ENCODE peak calls at places on chromosome 6, in four cellular contexts. A, Q, M and H are unnamed samples.

GRCh38 chr6:35678021-35678654 is 10.6 kb downstream of the FKBP5 start:
- DNase-seq in A (no peak), Q (no peak), M (no peak), H (no peak)

GRCh38 chr6:5341845-5342244 is 80.5 kb downstream of the FARS2 start:
- DNase-seq in A (no peak), Q (no peak), M (no peak), H (no peak)

GRCh38 chr6:75524322-75524972 is 30.8 kb upstream of the FILIP1 start:
- DNase-seq in A (no peak), Q (no peak), M (peak; percentile 91), H (no peak)

GRCh38 chr6:37624606-37625574 is 72.8 kb downstream of the MDGA1 start:
- DNase-seq in A (no peak), Q (peak; percentile 89), M (peak; percentile 39), H (no peak)

GRCh38 chr6:31462026-31462963 is 35.6 kb upstream of the MICB start:
- DNase-seq in A (no peak), Q (no peak), M (peak; percentile 29), H (no peak)

GRCh38 chr6:149990672-149991402 is 27.1 kb downstream of the ULBP1 start:
- DNase-seq in A (no peak), Q (no peak), M (no peak), H (no peak)

GRCh38 chr6:132912273-132912672 is 97.9 kb downstream of the RPS12 start:
- DNase-seq in A (no peak), Q (no peak), M (peak; percentile 32), H (no peak)

GRCh38 chr6:4560225-4561077 is 215.8 kb upstream of the CDYL start:
- DNase-seq in A (no peak), Q (no peak), M (no peak), H (no peak)

GRCh38 chr6:7328159-7328713 is 15.2 kb upstream of the SSR1 start:
- DNase-seq in A (no peak), Q (no peak), M (no peak), H (no peak)

GRCh38 chr6:167699141-167700036 is 127.3 kb upstream of the AFDN start:
- DNase-seq in A (no peak), Q (peak; percentile 85), M (no peak), H (no peak)

GRCh38 chr6:148677594-148678476 is 69.0 kb upstream of the UST start:
- DNase-seq in A (no peak), Q (no peak), M (no peak), H (no peak)

GRCh38 chr6:142279350-142280180 is 22.2 kb upstream of the ADGRG6 start:
- DNase-seq in A (no peak), Q (no peak), M (peak; percentile 43), H (no peak)

GRCh38 chr6:170093658-170094596 is 197.0 kb downstream of the DLL1 start:
- DNase-seq in A (peak; percentile 76), Q (peak; percentile 62), M (no peak), H (peak; percentile 67)

GRCh38 chr6:21587182-21587924 is 6.2 kb upstream of the SOX4 start:
- DNase-seq in A (peak; percentile 87), Q (peak; percentile 84), M (peak; percentile 76), H (no peak)

GRCh38 chr6:90497411-90497810 is 89.5 kb downstream of the MAP3K7 start:
- DNase-seq in A (no peak), Q (no peak), M (no peak), H (no peak)
- TF ChIP-seq CTCF in A (no peak), Q (no peak), M (no peak), H (peak; percentile 13)

DNA sequence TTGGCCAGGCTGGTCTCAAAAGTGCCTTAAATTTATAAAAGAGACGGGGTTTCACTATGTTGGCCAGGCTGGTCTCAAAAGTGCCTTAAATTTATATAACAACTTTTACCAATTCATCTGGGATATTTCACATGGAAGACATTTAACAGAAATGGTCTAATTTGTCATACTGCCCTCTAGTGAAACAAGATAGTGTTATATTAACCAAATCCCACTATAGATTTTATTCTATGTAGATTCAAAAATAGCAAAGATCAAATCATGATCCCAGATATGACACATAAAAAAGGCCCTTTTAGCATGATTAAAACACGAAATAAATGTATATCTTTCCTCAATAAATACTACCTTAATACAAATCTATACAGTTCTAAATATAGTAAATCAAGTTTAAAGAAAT is 102.8 kb upstream of the TFAP2D start:
- DNase-seq in A (no peak), Q (no peak), M (peak; percentile 9), H (no peak)
- TF ChIP-seq CTCF in A (no peak), Q (no peak), M (peak; percentile 16), H (peak; percentile 42)

GRCh38 chr6:48476257-48476656 is 365.3 kb upstream of the PTCHD4 start:
- DNase-seq in A (no peak), Q (no peak), M (peak; percentile 52), H (no peak)
- TF ChIP-seq CTCF in A (no peak), Q (no peak), M (peak; percentile 46), H (peak; percentile 45)

GRCh38 chr6:50147371-50147770 is 97.6 kb upstream of the DEFB112 start:
- DNase-seq in A (no peak), Q (no peak), M (peak; percentile 51), H (no peak)

GRCh38 chr6:50143011-50143719 is 93.4 kb upstream of the DEFB112 start:
- DNase-seq in A (no peak), Q (no peak), M (peak; percentile 27), H (no peak)

GRCh38 chr6:50141100-50141499 is 91.4 kb upstream of the DEFB112 start:
- DNase-seq in A (no peak), Q (no peak), M (no peak), H (no peak)

GRCh38 chr6:50145125-50145524 is 95.4 kb upstream of the DEFB112 start:
- DNase-seq in A (no peak), Q (no peak), M (peak; percentile 41), H (no peak)
- TF ChIP-seq CTCF in A (no peak), Q (peak; percentile 26), M (peak; percentile 66), H (peak; percentile 51)

GRCh38 chr6:25962368-25963127 is at the start of gene TRIM38:
- DNase-seq in A (peak; percentile 86), Q (no peak), M (peak; percentile 95), H (peak; percentile 57)

GRCh38 chr6:25959890-25960531 is 2.6 kb upstream of the TRIM38 start:
- DNase-seq in A (no peak), Q (no peak), M (peak; percentile 25), H (no peak)

GRCh38 chr6:25960689-25961088 is 1.9 kb upstream of the TRIM38 start:
- DNase-seq in A (no peak), Q (no peak), M (no peak), H (no peak)

GRCh38 chr6:25963426-25964123 is 973 bp downstream of the TRIM38 start:
- DNase-seq in A (no peak), Q (no peak), M (peak; percentile 24), H (no peak)

GRCh38 chr6:25961619-25962367 is 809 bp upstream of the TRIM38 start:
- DNase-seq in A (no peak), Q (no peak), M (no peak), H (no peak)
- TF ChIP-seq CTCF in A (no peak), Q (no peak), M (peak; percentile 6), H (no peak)